ENCODE peak calls at places on chromosome 11, in four cellular contexts. One of them, this sample, is unnamed.

GRCh38 chr11:99098751-99099150 is 78.0 kb downstream of the CNTN5 start:
- DNase-seq in RWPE1: no peak
- DNase-seq in neural progenitor cell: no peak
- DNase-seq in fibroblast of the aortic adventitia: no peak
- DNase-seq in this sample: no peak

GRCh38 chr11:7906481-7906880 is 24.6 kb downstream of the OR10A6 start:
- DNase-seq in RWPE1: no peak
- DNase-seq in neural progenitor cell: no peak
- DNase-seq in fibroblast of the aortic adventitia: no peak
- DNase-seq in this sample: no peak

GRCh38 chr11:12416552-12416951 is 39.2 kb downstream of the PARVA start:
- DNase-seq in RWPE1: no peak
- DNase-seq in neural progenitor cell: no peak
- DNase-seq in fibroblast of the aortic adventitia: no peak
- DNase-seq in this sample: no peak

GRCh38 chr11:68665471-68665870 is 18.9 kb upstream of the GAL start:
- DNase-seq in RWPE1: no peak
- DNase-seq in neural progenitor cell: no peak
- DNase-seq in fibroblast of the aortic adventitia: no peak
- DNase-seq in this sample: no peak

GRCh38 chr11:12380565-12381325 is 3.4 kb downstream of the PARVA start:
- DNase-seq in RWPE1: no peak
- DNase-seq in neural progenitor cell: no peak
- DNase-seq in fibroblast of the aortic adventitia: no peak
- DNase-seq in this sample: no peak

GRCh38 chr11:133104014-133104753 is 428.1 kb downstream of the OPCML start:
- DNase-seq in RWPE1: no peak
- DNase-seq in neural progenitor cell: no peak
- DNase-seq in fibroblast of the aortic adventitia: no peak
- DNase-seq in this sample: no peak

GRCh38 chr11:94486068-94486467 is 7.6 kb downstream of the MRE11 start:
- DNase-seq in RWPE1: no peak
- DNase-seq in neural progenitor cell: no peak
- DNase-seq in fibroblast of the aortic adventitia: no peak
- DNase-seq in this sample: no peak

GRCh38 chr11:134388590-134388989 is 23.5 kb downstream of the B3GAT1 start:
- DNase-seq in RWPE1: no peak
- DNase-seq in neural progenitor cell: no peak
- DNase-seq in fibroblast of the aortic adventitia: no peak
- DNase-seq in this sample: no peak

GRCh38 chr11:126547691-126548090 is 192.2 kb downstream of the ST3GAL4 start:
- DNase-seq in RWPE1: no peak
- DNase-seq in neural progenitor cell: no peak
- DNase-seq in fibroblast of the aortic adventitia: no peak
- DNase-seq in this sample: no peak

GRCh38 chr11:60175860-60176275 is 7.0 kb downstream of the MS4A6A start:
- DNase-seq in RWPE1: no peak
- DNase-seq in neural progenitor cell: no peak
- DNase-seq in fibroblast of the aortic adventitia: no peak
- DNase-seq in this sample: no peak

GRCh38 chr11:102436546-102436945 is 16.0 kb downstream of the TMEM123 start:
- DNase-seq in RWPE1: no peak
- DNase-seq in neural progenitor cell: no peak
- DNase-seq in fibroblast of the aortic adventitia: peak
- DNase-seq in this sample: no peak

GRCh38 chr11:3860360-3860759 is 4.9 kb downstream of the STIM1 start:
- DNase-seq in RWPE1: no peak
- DNase-seq in neural progenitor cell: no peak
- DNase-seq in fibroblast of the aortic adventitia: no peak
- DNase-seq in this sample: no peak

GRCh38 chr11:112354364-112354763 is 93.7 kb upstream of the PLET1 start:
- DNase-seq in RWPE1: no peak
- DNase-seq in neural progenitor cell: no peak
- DNase-seq in fibroblast of the aortic adventitia: no peak
- DNase-seq in this sample: no peak

This sample was measured in COLO829.